ENCODE peak calls at places on chromosome 2, in seven cellular contexts. M, Q, H, V, K, B and C are unnamed samples.

GRCh38 chr2:212832211-212833195 is 293.9 kb upstream of the ERBB4 start:
- DNase-seq in M (no peak), Q (no peak), H (no peak), V (no peak), K (no peak), B (no peak), C (peak; percentile 7)

GRCh38 chr2:186427970-186428369 is 58.1 kb upstream of the ZC3H15 start:
- DNase-seq in M (no peak), Q (no peak), H (no peak), V (no peak), K (no peak), B (no peak), C (no peak)

GRCh38 chr2:159832858-159833257 is 34.9 kb upstream of the CD302 start:
- DNase-seq in M (no peak), Q (no peak), H (no peak), V (no peak), K (no peak), B (no peak), C (no peak)

GRCh38 chr2:117771969-117772630 is 42.4 kb upstream of the DDX18 start:
- DNase-seq in M (no peak), Q (no peak), H (peak; percentile 14), V (no peak), K (no peak), B (peak; percentile 35), C (peak; percentile 15)

GRCh38 chr2:209191139-209191538 is 232.7 kb upstream of the MAP2 start:
- DNase-seq in M (no peak), Q (no peak), H (no peak), V (no peak), K (no peak), B (no peak), C (no peak)

GRCh38 chr2:159030674-159031380 is 62.4 kb downstream of the TANC1 start:
- DNase-seq in M (no peak), Q (no peak), H (no peak), V (peak; percentile 95), K (no peak), B (no peak), C (no peak)

GRCh38 chr2:12456293-12457151 is 260.2 kb upstream of the TRIB2 start:
- DNase-seq in M (peak; percentile 36), Q (no peak), H (no peak), V (no peak), K (peak; percentile 78), B (peak; percentile 18), C (peak; percentile 24)

GRCh38 chr2:108958632-108959341 is 30.2 kb downstream of the EDAR start:
- DNase-seq in M (no peak), Q (no peak), H (no peak), V (no peak), K (no peak), B (no peak), C (no peak)

GRCh38 chr2:118800736-118801135 is 46.7 kb downstream of the EN1 start:
- DNase-seq in M (no peak), Q (no peak), H (no peak), V (no peak), K (no peak), B (no peak), C (no peak)

GRCh38 chr2:1675633-1676032 is 68.7 kb downstream of the PXDN start:
- DNase-seq in M (no peak), Q (no peak), H (no peak), V (no peak), K (no peak), B (no peak), C (no peak)

GRCh38 chr2:219968685-219969345 is 341.4 kb downstream of the SLC4A3 start:
- DNase-seq in M (no peak), Q (no peak), H (no peak), V (no peak), K (no peak), B (no peak), C (no peak)

GRCh38 chr2:4827836-4828235 is 864.3 kb upstream of the SOX11 start:
- DNase-seq in M (no peak), Q (no peak), H (no peak), V (no peak), K (no peak), B (no peak), C (no peak)

GRCh38 chr2:14722919-14723559 is 90.5 kb downstream of the LRATD1 start:
- DNase-seq in M (no peak), Q (no peak), H (no peak), V (no peak), K (no peak), B (peak; percentile 46), C (no peak)

GRCh38 chr2:76378140-76378539 is 667.4 kb upstream of the GCFC2 start:
- DNase-seq in M (no peak), Q (no peak), H (no peak), V (no peak), K (no peak), B (no peak), C (no peak)

GRCh38 chr2:223967981-223968380 is 10.7 kb downstream of the MRPL44 start:
- DNase-seq in M (no peak), Q (no peak), H (no peak), V (no peak), K (no peak), B (no peak), C (no peak)

GRCh38 chr2:85945172-85945571 is 56.4 kb upstream of the ST3GAL5 start:
- DNase-seq in M (no peak), Q (no peak), H (no peak), V (no peak), K (no peak), B (no peak), C (no peak)

GRCh38 chr2:56971383-56971974 is 787.7 kb downstream of the CCDC85A start:
- DNase-seq in M (no peak), Q (no peak), H (no peak), V (no peak), K (no peak), B (no peak), C (no peak)

GRCh38 chr2:170973492-170974303 is 44.6 kb downstream of the GORASP2 start:
- DNase-seq in M (peak; percentile 88), Q (peak; percentile 71), H (peak; percentile 83), V (peak; percentile 39), K (peak; percentile 94), B (peak; percentile 93), C (peak; percentile 96)

GRCh38 chr2:26615336-26616031 is 25.7 kb downstream of the CIB4 start:
- DNase-seq in M (no peak), Q (no peak), H (no peak), V (no peak), K (no peak), B (peak; percentile 61), C (no peak)

GRCh38 chr2:239348563-239349447 is 52.0 kb downstream of the HDAC4 start:
- DNase-seq in M (no peak), Q (no peak), H (no peak), V (no peak), K (no peak), B (no peak), C (no peak)

GRCh38 chr2:96933528-96933927 is 52.9 kb downstream of the FAM178B start:
- DNase-seq in M (no peak), Q (peak; percentile 25), H (no peak), V (no peak), K (no peak), B (no peak), C (no peak)

GRCh38 chr2:72887836-72888437 is 729 bp downstream of the SPR start:
- DNase-seq in M (peak; percentile 48), Q (peak; percentile 82), H (peak; percentile 82), V (peak; percentile 60), K (peak; percentile 59), B (peak; percentile 74), C (peak; percentile 68)

GRCh38 chr2:136116111-136116812 is 1.7 kb downstream of the CXCR4 start:
- DNase-seq in M (no peak), Q (no peak), H (peak; percentile 20), V (no peak), K (peak; percentile 27), B (peak; percentile 76), C (peak; percentile 50)

GRCh38 chr2:234164499-234165409 is 114.3 kb downstream of the SPP2 start:
- DNase-seq in M (peak; percentile 6), Q (no peak), H (no peak), V (no peak), K (peak; percentile 80), B (no peak), C (no peak)

GRCh38 chr2:235087812-235088607 is 136.2 kb downstream of the SH3BP4 start:
- DNase-seq in M (no peak), Q (no peak), H (no peak), V (no peak), K (no peak), B (no peak), C (no peak)

GRCh38 chr2:101985101-101985792 is 6.5 kb upstream of the IL1R2 start:
- DNase-seq in M (no peak), Q (no peak), H (no peak), V (no peak), K (no peak), B (no peak), C (no peak)

GRCh38 chr2:57990118-57990725 is 56.4 kb upstream of the VRK2 start:
- DNase-seq in M (no peak), Q (no peak), H (no peak), V (no peak), K (no peak), B (no peak), C (peak; percentile 24)

GRCh38 chr2:149329470-149330126 is 789 bp upstream of the LYPD6 start:
- DNase-seq in M (no peak), Q (peak; percentile 32), H (peak; percentile 68), V (no peak), K (peak; percentile 7), B (no peak), C (peak; percentile 22)

GRCh38 chr2:236682651-236683422 is 113.2 kb downstream of the ACKR3 start:
- DNase-seq in M (no peak), Q (no peak), H (no peak), V (no peak), K (no peak), B (no peak), C (no peak)

GRCh38 chr2:192030289-192030688 is 164.4 kb downstream of the TMEFF2 start:
- DNase-seq in M (no peak), Q (no peak), H (no peak), V (no peak), K (no peak), B (no peak), C (no peak)

GRCh38 chr2:134243244-134243643 is 10.6 kb upstream of the MGAT5 start:
- DNase-seq in M (no peak), Q (no peak), H (no peak), V (no peak), K (no peak), B (no peak), C (no peak)

GRCh38 chr2:17781482-17781881 is 27.5 kb downstream of the GEN1 start:
- DNase-seq in M (no peak), Q (no peak), H (no peak), V (no peak), K (no peak), B (no peak), C (no peak)